ENCODE peak calls at places on chromosome 5, in seven cellular contexts. One of them, this sample, is unnamed.

GRCh38 chr5:143682788-143683419 is 129.1 kb upstream of the HMHB1 start:
- DNase-seq in fibroblast of mammary gland: peak
- DNase-seq in spleen: no peak
- DNase-seq in AG04450: no peak
- DNase-seq in IMR-90: peak
- DNase-seq in CD4-positive, alpha-beta T cell: no peak
- DNase-seq in lower lobe of right lung: no peak
- DNase-seq in this sample: no peak

GRCh38 chr5:150630016-150630415 is 10.4 kb upstream of the SYNPO start:
- DNase-seq in fibroblast of mammary gland: no peak
- DNase-seq in spleen: no peak
- DNase-seq in AG04450: no peak
- DNase-seq in IMR-90: no peak
- DNase-seq in CD4-positive, alpha-beta T cell: no peak
- DNase-seq in lower lobe of right lung: no peak
- DNase-seq in this sample: no peak

GRCh38 chr5:118990582-118990981 is 2.2 kb upstream of the DTWD2 start:
- DNase-seq in fibroblast of mammary gland: no peak
- DNase-seq in spleen: no peak
- DNase-seq in AG04450: no peak
- DNase-seq in IMR-90: no peak
- DNase-seq in CD4-positive, alpha-beta T cell: no peak
- DNase-seq in lower lobe of right lung: no peak
- DNase-seq in this sample: no peak

GRCh38 chr5:97560176-97560993 is 377.3 kb upstream of the RIOK2 start:
- DNase-seq in fibroblast of mammary gland: no peak
- DNase-seq in spleen: no peak
- DNase-seq in AG04450: no peak
- DNase-seq in IMR-90: no peak
- DNase-seq in CD4-positive, alpha-beta T cell: no peak
- DNase-seq in lower lobe of right lung: no peak
- DNase-seq in this sample: no peak

GRCh38 chr5:39780341-39780740 is 355.6 kb upstream of the DAB2 start:
- DNase-seq in fibroblast of mammary gland: peak
- DNase-seq in spleen: no peak
- DNase-seq in AG04450: no peak
- DNase-seq in IMR-90: peak
- DNase-seq in CD4-positive, alpha-beta T cell: no peak
- DNase-seq in lower lobe of right lung: no peak
- DNase-seq in this sample: no peak

GRCh38 chr5:150778517-150779396 is at the start of gene SMIM3:
- DNase-seq in fibroblast of mammary gland: peak
- DNase-seq in spleen: peak
- DNase-seq in AG04450: no peak
- DNase-seq in IMR-90: peak
- DNase-seq in CD4-positive, alpha-beta T cell: peak
- DNase-seq in lower lobe of right lung: peak
- DNase-seq in this sample: peak

GRCh38 chr5:174198541-174198940 is 153.0 kb downstream of the NSG2 start:
- DNase-seq in fibroblast of mammary gland: no peak
- DNase-seq in spleen: no peak
- DNase-seq in AG04450: no peak
- DNase-seq in IMR-90: no peak
- DNase-seq in CD4-positive, alpha-beta T cell: no peak
- DNase-seq in lower lobe of right lung: no peak
- DNase-seq in this sample: no peak

GRCh38 chr5:109028608-109029299 is 281.1 kb downstream of the FER start:
- DNase-seq in fibroblast of mammary gland: peak
- DNase-seq in spleen: no peak
- DNase-seq in AG04450: no peak
- DNase-seq in IMR-90: peak
- DNase-seq in CD4-positive, alpha-beta T cell: no peak
- DNase-seq in lower lobe of right lung: no peak
- DNase-seq in this sample: no peak

GRCh38 chr5:134100283-134101011 is 14.0 kb upstream of the TCF7 start:
- DNase-seq in fibroblast of mammary gland: peak
- DNase-seq in spleen: peak
- DNase-seq in AG04450: no peak
- DNase-seq in IMR-90: peak
- DNase-seq in CD4-positive, alpha-beta T cell: peak
- DNase-seq in lower lobe of right lung: no peak
- DNase-seq in this sample: no peak

GRCh38 chr5:94276056-94276455 is 342.3 kb downstream of the KIAA0825 start:
- DNase-seq in fibroblast of mammary gland: no peak
- DNase-seq in spleen: no peak
- DNase-seq in AG04450: no peak
- DNase-seq in IMR-90: no peak
- DNase-seq in CD4-positive, alpha-beta T cell: no peak
- DNase-seq in lower lobe of right lung: no peak
- DNase-seq in this sample: no peak

GRCh38 chr5:119190470-119190869 is 119.6 kb downstream of the DMXL1 start:
- DNase-seq in fibroblast of mammary gland: no peak
- DNase-seq in spleen: no peak
- DNase-seq in AG04450: no peak
- DNase-seq in IMR-90: no peak
- DNase-seq in CD4-positive, alpha-beta T cell: no peak
- DNase-seq in lower lobe of right lung: no peak
- DNase-seq in this sample: no peak

GRCh38 chr5:142342128-142342981 is 17.5 kb upstream of the SPRY4 start:
- DNase-seq in fibroblast of mammary gland: peak
- DNase-seq in spleen: no peak
- DNase-seq in AG04450: no peak
- DNase-seq in IMR-90: peak
- DNase-seq in CD4-positive, alpha-beta T cell: no peak
- DNase-seq in lower lobe of right lung: peak
- DNase-seq in this sample: no peak

GRCh38 chr5:84384604-84385575 is at the start of gene EDIL3:
- DNase-seq in fibroblast of mammary gland: peak
- DNase-seq in spleen: peak
- DNase-seq in AG04450: no peak
- DNase-seq in IMR-90: peak
- DNase-seq in CD4-positive, alpha-beta T cell: no peak
- DNase-seq in lower lobe of right lung: peak
- DNase-seq in this sample: peak

GRCh38 chr5:50684721-50685120 is 18.3 kb downstream of the PARP8 start:
- DNase-seq in fibroblast of mammary gland: no peak
- DNase-seq in spleen: no peak
- DNase-seq in AG04450: no peak
- DNase-seq in IMR-90: no peak
- DNase-seq in CD4-positive, alpha-beta T cell: no peak
- DNase-seq in lower lobe of right lung: no peak
- DNase-seq in this sample: no peak

GRCh38 chr5:44532981-44533380 is 143.8 kb upstream of the FGF10 start:
- DNase-seq in fibroblast of mammary gland: peak
- DNase-seq in spleen: no peak
- DNase-seq in AG04450: no peak
- DNase-seq in IMR-90: no peak
- DNase-seq in CD4-positive, alpha-beta T cell: no peak
- DNase-seq in lower lobe of right lung: no peak
- DNase-seq in this sample: no peak

GRCh38 chr5:75551471-75551870 is 39.8 kb downstream of the POLK start:
- DNase-seq in fibroblast of mammary gland: peak
- DNase-seq in spleen: no peak
- DNase-seq in AG04450: no peak
- DNase-seq in IMR-90: peak
- DNase-seq in CD4-positive, alpha-beta T cell: no peak
- DNase-seq in lower lobe of right lung: no peak
- DNase-seq in this sample: no peak

GRCh38 chr5:175790796-175791195 is 80.6 kb upstream of the CPLX2 start:
- DNase-seq in fibroblast of mammary gland: no peak
- DNase-seq in spleen: no peak
- DNase-seq in AG04450: no peak
- DNase-seq in IMR-90: no peak
- DNase-seq in CD4-positive, alpha-beta T cell: no peak
- DNase-seq in lower lobe of right lung: no peak
- DNase-seq in this sample: no peak

GRCh38 chr5:80237243-80237642 is 18.6 kb downstream of the SERINC5 start:
- DNase-seq in fibroblast of mammary gland: no peak
- DNase-seq in spleen: no peak
- DNase-seq in AG04450: no peak
- DNase-seq in IMR-90: no peak
- DNase-seq in CD4-positive, alpha-beta T cell: no peak
- DNase-seq in lower lobe of right lung: no peak
- DNase-seq in this sample: no peak

GRCh38 chr5:6592611-6593010 is 40.2 kb downstream of the NSUN2 start:
- DNase-seq in fibroblast of mammary gland: peak
- DNase-seq in spleen: no peak
- DNase-seq in AG04450: no peak
- DNase-seq in IMR-90: peak
- DNase-seq in CD4-positive, alpha-beta T cell: no peak
- DNase-seq in lower lobe of right lung: no peak
- DNase-seq in this sample: no peak

DNA sequence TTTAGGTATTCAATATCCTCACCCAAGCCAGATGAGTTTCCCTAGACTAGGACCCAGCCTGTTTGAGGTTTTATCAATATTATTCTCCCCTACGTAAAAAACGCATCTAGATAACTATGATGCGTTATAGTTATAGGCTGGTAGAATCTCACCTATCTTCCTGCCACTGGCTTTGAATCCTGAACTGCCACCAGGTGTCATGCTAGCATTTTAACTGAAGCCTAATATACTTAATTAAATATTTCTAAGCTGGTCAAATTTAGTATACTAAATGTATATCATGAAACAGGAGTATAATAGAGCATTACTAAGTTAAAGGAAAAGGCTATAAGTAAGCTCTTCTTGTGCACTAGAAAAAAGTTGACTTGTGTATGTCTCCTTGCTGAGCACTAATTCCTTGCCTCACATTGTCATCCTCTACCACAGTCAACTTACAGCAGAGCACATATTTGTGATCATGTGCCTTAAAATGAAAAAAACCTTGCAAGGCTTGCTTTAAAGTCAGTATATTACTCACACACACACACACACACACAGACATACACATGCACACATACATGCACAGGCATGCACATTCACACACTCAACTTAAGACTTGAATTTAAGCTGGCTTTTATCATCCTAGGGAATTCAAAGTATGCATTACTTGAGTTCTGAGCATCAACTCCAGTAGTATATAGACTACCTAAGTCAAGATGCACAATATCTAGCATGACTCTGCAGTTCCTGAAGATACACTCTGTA is 303.4 kb downstream of the ADGRV1 start:
- DNase-seq in fibroblast of mammary gland: no peak
- DNase-seq in spleen: no peak
- DNase-seq in AG04450: no peak
- DNase-seq in IMR-90: no peak
- DNase-seq in CD4-positive, alpha-beta T cell: no peak
- DNase-seq in lower lobe of right lung: no peak
- DNase-seq in this sample: no peak
- TF ChIP-seq CTCF in fibroblast of mammary gland: no peak
- TF ChIP-seq CTCF in spleen: no peak
- TF ChIP-seq CTCF in AG04450: no peak
- TF ChIP-seq CTCF in IMR-90: no peak
- TF ChIP-seq CTCF in CD4-positive, alpha-beta T cell: no peak
- TF ChIP-seq CTCF in lower lobe of right lung: no peak
- TF ChIP-seq CTCF in this sample: no peak

GRCh38 chr5:146529984-146530383 is 14.0 kb upstream of the GPR151 start:
- DNase-seq in fibroblast of mammary gland: no peak
- DNase-seq in spleen: no peak
- DNase-seq in AG04450: no peak
- DNase-seq in IMR-90: no peak
- DNase-seq in CD4-positive, alpha-beta T cell: no peak
- DNase-seq in lower lobe of right lung: no peak
- DNase-seq in this sample: no peak

GRCh38 chr5:146523698-146524097 is 7.7 kb upstream of the GPR151 start:
- DNase-seq in fibroblast of mammary gland: no peak
- DNase-seq in spleen: no peak
- DNase-seq in AG04450: no peak
- DNase-seq in IMR-90: no peak
- DNase-seq in CD4-positive, alpha-beta T cell: no peak
- DNase-seq in lower lobe of right lung: no peak
- DNase-seq in this sample: no peak

GRCh38 chr5:146533260-146533857 is 17.4 kb upstream of the GPR151 start:
- DNase-seq in fibroblast of mammary gland: peak
- DNase-seq in spleen: peak
- DNase-seq in AG04450: peak
- DNase-seq in IMR-90: peak
- DNase-seq in CD4-positive, alpha-beta T cell: peak
- DNase-seq in lower lobe of right lung: peak
- DNase-seq in this sample: peak

GRCh38 chr5:146527785-146528184 is 11.8 kb upstream of the GPR151 start:
- DNase-seq in fibroblast of mammary gland: no peak
- DNase-seq in spleen: no peak
- DNase-seq in AG04450: no peak
- DNase-seq in IMR-90: no peak
- DNase-seq in CD4-positive, alpha-beta T cell: no peak
- DNase-seq in lower lobe of right lung: no peak
- DNase-seq in this sample: no peak

DNA sequence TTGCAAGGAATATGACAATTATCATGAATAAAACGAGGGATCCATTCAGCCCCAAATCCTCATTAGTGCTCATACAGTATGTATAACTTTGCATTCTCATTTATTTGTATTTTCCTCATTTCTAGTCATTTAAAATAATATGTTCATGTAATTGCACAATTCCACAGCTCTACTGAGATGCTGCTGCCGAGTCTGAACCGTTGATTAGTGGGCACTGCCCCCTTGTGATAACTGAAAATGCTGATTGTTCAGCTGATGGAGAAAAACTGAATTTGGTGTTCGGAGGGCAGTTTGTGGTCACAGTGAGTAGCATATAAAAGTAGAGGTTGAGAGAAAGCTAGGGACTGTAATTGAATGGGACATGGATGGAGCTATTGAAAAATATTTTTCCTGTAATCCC is 12.2 kb upstream of the GPR151 start:
- DNase-seq in fibroblast of mammary gland: no peak
- DNase-seq in spleen: no peak
- DNase-seq in AG04450: no peak
- DNase-seq in IMR-90: no peak
- DNase-seq in CD4-positive, alpha-beta T cell: no peak
- DNase-seq in lower lobe of right lung: no peak
- DNase-seq in this sample: no peak
- TF ChIP-seq CTCF in fibroblast of mammary gland: peak
- TF ChIP-seq CTCF in spleen: no peak
- TF ChIP-seq CTCF in AG04450: peak
- TF ChIP-seq CTCF in IMR-90: no peak
- TF ChIP-seq CTCF in CD4-positive, alpha-beta T cell: no peak
- TF ChIP-seq CTCF in lower lobe of right lung: no peak
- TF ChIP-seq CTCF in this sample: peak

DNA sequence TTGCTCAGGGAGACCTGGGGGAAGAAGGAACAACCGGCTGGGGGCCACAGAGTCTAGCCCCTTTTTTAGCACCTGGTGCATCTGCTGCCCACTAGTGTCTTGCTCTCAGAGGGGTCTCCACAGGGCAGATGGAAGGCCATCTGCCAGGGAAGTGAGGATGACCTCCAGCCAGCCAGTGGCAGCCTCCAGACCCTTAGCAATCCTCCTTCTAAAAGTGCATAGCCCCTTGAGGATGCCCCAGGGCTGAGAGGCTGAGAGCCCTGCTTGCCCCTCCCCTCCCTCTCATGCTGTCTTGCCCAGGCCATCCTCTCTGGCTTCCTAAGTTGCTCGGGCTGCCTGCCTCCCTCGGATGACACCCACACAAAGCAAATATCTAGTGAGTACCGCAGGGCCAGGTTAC is 81.5 kb upstream of the PANK3 start:
- DNase-seq in fibroblast of mammary gland: no peak
- DNase-seq in spleen: no peak
- DNase-seq in AG04450: no peak
- DNase-seq in IMR-90: no peak
- DNase-seq in CD4-positive, alpha-beta T cell: no peak
- DNase-seq in lower lobe of right lung: no peak
- DNase-seq in this sample: no peak
- TF ChIP-seq CTCF in fibroblast of mammary gland: no peak
- TF ChIP-seq CTCF in spleen: no peak
- TF ChIP-seq CTCF in AG04450: no peak
- TF ChIP-seq CTCF in IMR-90: no peak
- TF ChIP-seq CTCF in CD4-positive, alpha-beta T cell: no peak
- TF ChIP-seq CTCF in lower lobe of right lung: no peak
- TF ChIP-seq CTCF in this sample: no peak

GRCh38 chr5:36734422-36734821 is 128.0 kb downstream of the SLC1A3 start:
- DNase-seq in fibroblast of mammary gland: peak
- DNase-seq in spleen: no peak
- DNase-seq in AG04450: no peak
- DNase-seq in IMR-90: peak
- DNase-seq in CD4-positive, alpha-beta T cell: no peak
- DNase-seq in lower lobe of right lung: no peak
- DNase-seq in this sample: no peak
- TF ChIP-seq CTCF in fibroblast of mammary gland: peak
- TF ChIP-seq CTCF in spleen: no peak
- TF ChIP-seq CTCF in AG04450: no peak
- TF ChIP-seq CTCF in IMR-90: peak
- TF ChIP-seq CTCF in CD4-positive, alpha-beta T cell: no peak
- TF ChIP-seq CTCF in lower lobe of right lung: no peak
- TF ChIP-seq CTCF in this sample: peak

This sample was measured in type B pancreatic cell.